ENCODE peak calls at places on chromosomes 5 and 9, in five cellular contexts. One of them, this sample, is unnamed.

GRCh38 chr5:102755691-102756371 is 726 bp downstream of the PAM start:
- DNase-seq in AG08395: peak; percentile 71
- DNase-seq in T-helper 2 cell: peak; percentile 49
- DNase-seq in activated T-cell treated with anti-CD3 and anti-CD28 coated beads for 24 hours: peak; percentile 70
- DNase-seq in frontal cortex: peak; percentile 34
- DNase-seq in this sample: peak; percentile 39

GRCh38 chr5:3994635-3995034 is 399.0 kb downstream of the IRX1 start:
- DNase-seq in AG08395: no peak
- DNase-seq in T-helper 2 cell: no peak
- DNase-seq in activated T-cell treated with anti-CD3 and anti-CD28 coated beads for 24 hours: no peak
- DNase-seq in frontal cortex: no peak
- DNase-seq in this sample: no peak

GRCh38 chr9:107855164-107855563 is 365.6 kb upstream of the KLF4 start:
- DNase-seq in AG08395: no peak
- DNase-seq in T-helper 2 cell: no peak
- DNase-seq in activated T-cell treated with anti-CD3 and anti-CD28 coated beads for 24 hours: no peak
- DNase-seq in frontal cortex: no peak
- DNase-seq in this sample: no peak

GRCh38 chr5:73395274-73395673 is 53.3 kb downstream of the FOXD1 start:
- DNase-seq in AG08395: peak; percentile 40
- DNase-seq in T-helper 2 cell: no peak
- DNase-seq in activated T-cell treated with anti-CD3 and anti-CD28 coated beads for 24 hours: no peak
- DNase-seq in frontal cortex: no peak
- DNase-seq in this sample: no peak

GRCh38 chr5:179914032-179914755 is 6.5 kb upstream of the TBC1D9B start:
- DNase-seq in AG08395: peak; percentile 58
- DNase-seq in T-helper 2 cell: no peak
- DNase-seq in activated T-cell treated with anti-CD3 and anti-CD28 coated beads for 24 hours: no peak
- DNase-seq in frontal cortex: no peak
- DNase-seq in this sample: no peak

GRCh38 chr9:96135071-96135825 is 166.7 kb downstream of the HSD17B3 start:
- DNase-seq in AG08395: peak; percentile 25
- DNase-seq in T-helper 2 cell: no peak
- DNase-seq in activated T-cell treated with anti-CD3 and anti-CD28 coated beads for 24 hours: no peak
- DNase-seq in frontal cortex: no peak
- DNase-seq in this sample: no peak

GRCh38 chr5:179272326-179273073 is 72.8 kb downstream of the ADAMTS2 start:
- DNase-seq in AG08395: no peak
- DNase-seq in T-helper 2 cell: no peak
- DNase-seq in activated T-cell treated with anti-CD3 and anti-CD28 coated beads for 24 hours: no peak
- DNase-seq in frontal cortex: no peak
- DNase-seq in this sample: no peak

GRCh38 chr5:175687231-175687701 is 29.4 kb downstream of the HRH2 start:
- DNase-seq in AG08395: no peak
- DNase-seq in T-helper 2 cell: no peak
- DNase-seq in activated T-cell treated with anti-CD3 and anti-CD28 coated beads for 24 hours: no peak
- DNase-seq in frontal cortex: no peak
- DNase-seq in this sample: no peak

GRCh38 chr5:104512063-104512798 is 949.6 kb upstream of the NUDT12 start:
- DNase-seq in AG08395: no peak
- DNase-seq in T-helper 2 cell: no peak
- DNase-seq in activated T-cell treated with anti-CD3 and anti-CD28 coated beads for 24 hours: no peak
- DNase-seq in frontal cortex: no peak
- DNase-seq in this sample: no peak

GRCh38 chr9:73528922-73529321 is 377.3 kb downstream of the ANXA1 start:
- DNase-seq in AG08395: no peak
- DNase-seq in T-helper 2 cell: no peak
- DNase-seq in activated T-cell treated with anti-CD3 and anti-CD28 coated beads for 24 hours: no peak
- DNase-seq in frontal cortex: no peak
- DNase-seq in this sample: no peak

GRCh38 chr9:92270511-92270910 is 23.0 kb downstream of the IARS1 start:
- DNase-seq in AG08395: no peak
- DNase-seq in T-helper 2 cell: no peak
- DNase-seq in activated T-cell treated with anti-CD3 and anti-CD28 coated beads for 24 hours: no peak
- DNase-seq in frontal cortex: no peak
- DNase-seq in this sample: no peak

GRCh38 chr5:124132843-124133242 is 613.6 kb downstream of the ZNF608 start:
- DNase-seq in AG08395: no peak
- DNase-seq in T-helper 2 cell: no peak
- DNase-seq in activated T-cell treated with anti-CD3 and anti-CD28 coated beads for 24 hours: no peak
- DNase-seq in frontal cortex: no peak
- DNase-seq in this sample: no peak

GRCh38 chr9:21684231-21684630 is 118.2 kb upstream of the MTAP start:
- DNase-seq in AG08395: no peak
- DNase-seq in T-helper 2 cell: no peak
- DNase-seq in activated T-cell treated with anti-CD3 and anti-CD28 coated beads for 24 hours: no peak
- DNase-seq in frontal cortex: no peak
- DNase-seq in this sample: no peak

GRCh38 chr5:138508958-138509357 is 34.1 kb downstream of the ETF1 start:
- DNase-seq in AG08395: peak; percentile 46
- DNase-seq in T-helper 2 cell: no peak
- DNase-seq in activated T-cell treated with anti-CD3 and anti-CD28 coated beads for 24 hours: no peak
- DNase-seq in frontal cortex: no peak
- DNase-seq in this sample: no peak

GRCh38 chr5:168782172-168782571 is 203.0 kb upstream of the PANK3 start:
- DNase-seq in AG08395: no peak
- DNase-seq in T-helper 2 cell: no peak
- DNase-seq in activated T-cell treated with anti-CD3 and anti-CD28 coated beads for 24 hours: no peak
- DNase-seq in frontal cortex: no peak
- DNase-seq in this sample: no peak

GRCh38 chr9:114034663-114035062 is 43.4 kb downstream of the AMBP start:
- DNase-seq in AG08395: no peak
- DNase-seq in T-helper 2 cell: no peak
- DNase-seq in activated T-cell treated with anti-CD3 and anti-CD28 coated beads for 24 hours: no peak
- DNase-seq in frontal cortex: no peak
- DNase-seq in this sample: no peak

GRCh38 chr9:33921967-33922895 is 105.3 kb downstream of the UBE2R2 start:
- DNase-seq in AG08395: peak; percentile 48
- DNase-seq in T-helper 2 cell: no peak
- DNase-seq in activated T-cell treated with anti-CD3 and anti-CD28 coated beads for 24 hours: peak; percentile 9
- DNase-seq in frontal cortex: no peak
- DNase-seq in this sample: peak; percentile 12

GRCh38 chr5:98510601-98511000 is 262.9 kb upstream of the RGMB start:
- DNase-seq in AG08395: no peak
- DNase-seq in T-helper 2 cell: no peak
- DNase-seq in activated T-cell treated with anti-CD3 and anti-CD28 coated beads for 24 hours: no peak
- DNase-seq in frontal cortex: no peak
- DNase-seq in this sample: no peak

GRCh38 chr9:128048663-128049062 is 18.5 kb downstream of the NAIF1 start:
- DNase-seq in AG08395: no peak
- DNase-seq in T-helper 2 cell: no peak
- DNase-seq in activated T-cell treated with anti-CD3 and anti-CD28 coated beads for 24 hours: no peak
- DNase-seq in frontal cortex: no peak
- DNase-seq in this sample: no peak

GRCh38 chr5:141100243-141100805 is at the start of gene PCDHB3:
- DNase-seq in AG08395: peak; percentile 60
- DNase-seq in T-helper 2 cell: no peak
- DNase-seq in activated T-cell treated with anti-CD3 and anti-CD28 coated beads for 24 hours: peak; percentile 4
- DNase-seq in frontal cortex: no peak
- DNase-seq in this sample: no peak